ENCODE peak calls at places on chromosomes 3 and 15, in five cellular contexts. X is neural progenitor cell, D is ovary, B is heart right ventricle, F is endothelial cell of umbilical vein. K is an unnamed sample.

GRCh38 chr15:59918994-59919951 is 84.8 kb upstream of the FOXB1 start:
- DNase-seq in X (no peak), B (no peak), D (no peak), F (peak; percentile 26), K (no peak)

GRCh38 chr3:22685598-22685997 is 517.5 kb upstream of the UBE2E2 start:
- DNase-seq in D (no peak), F (no peak), X (peak; percentile 13), B (no peak), K (no peak)

GRCh38 chr3:73188707-73189106 is 127.2 kb downstream of the EBLN2 start:
- DNase-seq in D (no peak), B (no peak), F (no peak), X (no peak), K (no peak)

GRCh38 chr3:185940951-185941350 is 3.1 kb upstream of the TRA2B start:
- DNase-seq in B (no peak), X (no peak), F (no peak), D (no peak), K (no peak)

GRCh38 chr15:60704129-60704528 is 225.2 kb upstream of the ICE2 start:
- DNase-seq in X (no peak), B (no peak), F (no peak), D (no peak), K (no peak)

GRCh38 chr3:73018790-73019441 is 22.3 kb downstream of the PPP4R2 start:
- DNase-seq in F (no peak), X (no peak), B (no peak), D (no peak), K (no peak)

GRCh38 chr15:92582206-92582605 is 73.4 kb downstream of the FAM174B start:
- DNase-seq in F (no peak), X (no peak), D (no peak), B (no peak), K (peak; percentile 28)

GRCh38 chr3:136194409-136195257 is 1.5 kb downstream of the MSL2 start:
- DNase-seq in B (no peak), D (peak; percentile 46), F (peak; percentile 49), X (peak; percentile 76), K (no peak)

GRCh38 chr3:158659454-158660237 is 12.8 kb downstream of the LXN start:
- DNase-seq in B (peak; percentile 58), X (peak; percentile 66), D (peak; percentile 47), F (peak; percentile 95), K (no peak)

GRCh38 chr3:54146383-54147239 is 24.3 kb downstream of the CACNA2D3 start:
- DNase-seq in F (no peak), X (peak; percentile 85), B (peak; percentile 31), D (peak; percentile 52), K (no peak)

GRCh38 chr3:193829781-193830180 is 236.8 kb downstream of the OPA1 start:
- DNase-seq in D (no peak), B (no peak), F (no peak), X (no peak), K (no peak)

GRCh38 chr15:80431635-80432034 is 27.5 kb downstream of the ARNT2 start:
- DNase-seq in F (no peak), D (no peak), B (no peak), X (no peak), K (no peak)

GRCh38 chr15:101027273-101027901 is 108.2 kb downstream of the LRRK1 start:
- DNase-seq in X (no peak), F (no peak), D (peak; percentile 36), B (peak; percentile 3), K (peak; percentile 41)

GRCh38 chr15:65980824-65981456 is 111.6 kb downstream of the RAB11A start:
- DNase-seq in B (peak; percentile 32), X (peak; percentile 82), F (peak; percentile 52), D (peak; percentile 82), K (no peak)

GRCh38 chr3:192812736-192813383 is 85.5 kb upstream of the FGF12 start:
- DNase-seq in B (no peak), X (peak; percentile 66), D (no peak), F (peak; percentile 79), K (no peak)

GRCh38 chr3:52846427-52846983 is 11.7 kb upstream of the MUSTN1 start:
- DNase-seq in X (no peak), F (no peak), D (no peak), B (no peak), K (no peak)

GRCh38 chr3:4939276-4939675 is 40.0 kb upstream of the BHLHE40 start:
- DNase-seq in D (no peak), X (no peak), F (peak; percentile 14), B (no peak), K (no peak)

GRCh38 chr15:64813075-64813474 is 12.4 kb downstream of the PIF1 start:
- DNase-seq in B (peak; percentile 40), X (no peak), F (no peak), D (no peak), K (no peak)

GRCh38 chr3:45180051-45180450 is 33.9 kb upstream of the CDCP1 start:
- DNase-seq in D (no peak), X (no peak), B (no peak), F (no peak), K (no peak)

GRCh38 chr3:45337839-45338470 is 50.4 kb upstream of the LARS2 start:
- DNase-seq in X (no peak), B (no peak), D (no peak), F (no peak), K (no peak)

GRCh38 chr3:47159820-47160219 is 4.1 kb downstream of the SETD2 start:
- DNase-seq in B (no peak), F (no peak), X (peak; percentile 10), D (no peak), K (no peak)

GRCh38 chr15:68339481-68339880 is 61.9 kb downstream of the FEM1B start:
- DNase-seq in D (no peak), X (no peak), F (no peak), B (no peak), K (no peak)

GRCh38 chr3:124592658-124593441 is 137.4 kb upstream of the UMPS start:
- DNase-seq in D (no peak), B (no peak), X (no peak), F (no peak), K (no peak)

GRCh38 chr3:126491221-126492013 is 15.7 kb upstream of the ZXDC start:
- DNase-seq in B (no peak), F (no peak), X (no peak), D (no peak), K (no peak)
- H3K27ac ChIP-seq in B (no peak overlapping the region), F (no peak overlapping the region), X (no peak overlapping the region), D (no peak overlapping the region), K (no peak overlapping the region)

GRCh38 chr3:24046214-24046613 is 101.1 kb downstream of the NR1D2 start:
- DNase-seq in D (no peak), B (no peak), F (no peak), X (no peak), K (no peak)
- H3K27ac ChIP-seq in D (no peak overlapping the region), B (no peak overlapping the region), F (no peak overlapping the region), X (no peak overlapping the region), K (no peak overlapping the region)

GRCh38 chr3:66403268-66403990 is 97.4 kb downstream of the LRIG1 start:
- DNase-seq in B (no peak), F (no peak), X (no peak), D (no peak), K (peak; percentile 65)
- H3K27ac ChIP-seq in B (no peak overlapping the region), F (no peak overlapping the region), X (peak overlapping the region; percentile 47), D (no peak overlapping the region), K (peak overlapping the region; percentile 60)

GRCh38 chr3:50582083-50582482 is 12.8 kb downstream of the HEMK1 start:
- DNase-seq in B (no peak), X (no peak), D (no peak), F (no peak), K (no peak)

GRCh38 chr3:50581459-50581842 is 12.1 kb downstream of the HEMK1 start:
- DNase-seq in F (no peak), X (no peak), D (no peak), B (no peak), K (no peak)

GRCh38 chr3:50584391-50584790 is 15.1 kb downstream of the HEMK1 start:
- DNase-seq in F (no peak), B (no peak), D (no peak), X (no peak), K (no peak)

GRCh38 chr3:50583897-50584296 is 14.6 kb downstream of the HEMK1 start:
- DNase-seq in B (peak; percentile 83), X (no peak), F (no peak), D (peak; percentile 57), K (no peak)

DNA sequence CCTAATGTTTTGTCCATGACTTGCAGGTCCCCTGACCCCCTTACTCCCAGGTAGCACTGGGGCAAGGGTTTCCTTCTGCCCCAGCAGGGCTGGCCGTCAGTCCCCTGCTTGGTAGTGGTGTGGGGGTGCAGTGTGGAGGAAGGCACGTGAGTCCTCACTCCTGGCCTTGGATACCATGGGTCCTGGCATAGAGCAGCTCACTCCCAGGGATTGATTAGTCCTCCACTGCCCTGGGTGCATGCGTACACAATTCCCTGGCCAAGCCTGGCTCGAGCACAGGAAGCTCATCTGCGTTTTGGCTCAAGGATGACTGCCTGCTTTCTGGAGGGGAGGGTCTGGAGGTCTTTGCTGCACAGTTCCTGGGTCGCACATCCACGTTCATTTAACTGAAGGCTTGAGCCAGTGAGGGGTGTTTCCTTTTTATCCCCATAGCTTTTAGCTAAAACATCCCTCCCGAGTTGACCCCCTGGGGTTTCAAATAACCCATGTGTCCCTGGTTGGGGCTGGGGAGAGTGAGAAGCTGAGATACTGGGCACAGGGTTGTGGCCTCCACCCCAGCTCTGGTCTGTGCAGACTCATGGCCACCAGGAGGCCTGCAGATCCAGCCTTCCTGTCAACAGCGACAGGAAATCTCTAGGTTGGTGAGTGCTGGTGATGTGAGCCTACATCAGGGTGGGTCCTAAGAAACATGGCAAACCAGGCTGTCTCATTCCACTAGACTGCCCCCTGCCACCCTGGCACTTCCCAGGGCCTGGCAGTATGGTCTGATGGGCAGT is 11.5 kb downstream of the HEMK1 start:
- DNase-seq in D (peak; percentile 51), X (no peak), F (no peak), B (no peak), K (no peak)
- H3K27ac ChIP-seq in D (no peak overlapping the region), X (no peak overlapping the region), F (no peak overlapping the region), B (peak overlapping the region; percentile 79), K (no peak overlapping the region)

GRCh38 chr15:74535388-74536084 is 5.5 kb upstream of the ARID3B start:
- DNase-seq in D (no peak), B (no peak), F (no peak), X (no peak), K (no peak)
- H3K27ac ChIP-seq in D (no peak overlapping the region), B (no peak overlapping the region), F (no peak overlapping the region), X (no peak overlapping the region), K (no peak overlapping the region)

GRCh38 chr15:78034495-78035191 is 42.9 kb downstream of the TBC1D2B start:
- DNase-seq in B (no peak), X (no peak), F (peak; percentile 42), D (no peak), K (no peak)
- H3K27ac ChIP-seq in B (peak overlapping the region; percentile 61), X (no peak overlapping the region), F (peak overlapping the region; percentile 65), D (peak overlapping the region; percentile 62), K (peak overlapping the region; percentile 75)